ENCODE peak calls at places on chromosomes 2 and 18, in ten cellular contexts. J is AG04450; Z is OCI-LY7; P is naive thymus-derived CD4-positive, alpha-beta T cell; C is adrenal gland; E is right lobe of liver; L is cardiac muscle cell; H is CD8-positive, alpha-beta T cell; W is astrocyte of the spinal cord; Q is CD4-positive, alpha-beta memory T cell. S is an unnamed sample.

GRCh38 chr2:127891806-127892205 is 6.0 kb upstream of the AMMECR1L start:
- DNase-seq in J (no peak), Z (no peak), P (no peak), C (no peak), E (no peak), L (no peak), H (no peak), W (no peak), Q (no peak), S (no peak)

GRCh38 chr2:28643911-28644334 is 107.7 kb upstream of the PPP1CB start:
- DNase-seq in J (no peak), Z (no peak), P (no peak), C (no peak), E (no peak), L (peak), H (no peak), W (peak), Q (no peak), S (no peak)

GRCh38 chr18:41146301-41146700 is 808.7 kb upstream of the PIK3C3 start:
- DNase-seq in J (no peak), Z (no peak), P (no peak), C (no peak), E (no peak), L (no peak), H (no peak), W (no peak), Q (no peak), S (no peak)

GRCh38 chr2:15449542-15450236 is 111.4 kb downstream of the NBAS start:
- DNase-seq in J (no peak), Z (no peak), P (no peak), C (no peak), E (no peak), L (peak), H (no peak), W (no peak), Q (no peak), S (no peak)

GRCh38 chr2:88448248-88448647 is 4.2 kb downstream of the FOXI3 start:
- DNase-seq in J (no peak), Z (no peak), P (no peak), C (no peak), E (no peak), L (no peak), H (no peak), W (no peak), Q (no peak), S (no peak)

GRCh38 chr2:203427061-203427460 is 98.9 kb downstream of the ABI2 start:
- DNase-seq in J (no peak), Z (no peak), P (no peak), C (no peak), E (no peak), L (peak), H (no peak), W (no peak), Q (no peak), S (no peak)

GRCh38 chr2:72038524-72038923 is 109.1 kb downstream of the CYP26B1 start:
- DNase-seq in J (no peak), Z (no peak), P (no peak), C (no peak), E (no peak), L (no peak), H (no peak), W (no peak), Q (no peak), S (no peak)

GRCh38 chr2:70241338-70241737 is 7.1 kb downstream of the TIA1 start:
- DNase-seq in J (no peak), Z (no peak), P (no peak), C (no peak), E (no peak), L (no peak), H (no peak), W (peak), Q (no peak), S (no peak)

GRCh38 chr2:173958198-173958846 is 6.9 kb downstream of the SP3 start:
- DNase-seq in J (no peak), Z (no peak), P (no peak), C (no peak), E (no peak), L (no peak), H (no peak), W (no peak), Q (no peak), S (no peak)

GRCh38 chr2:39981877-39982276 is 202.8 kb upstream of the THUMPD2 start:
- DNase-seq in J (no peak), Z (no peak), P (no peak), C (no peak), E (no peak), L (no peak), H (no peak), W (no peak), Q (no peak), S (no peak)

GRCh38 chr2:201414099-201415023 is 36.9 kb downstream of the TRAK2 start:
- DNase-seq in J (no peak), Z (peak), P (no peak), C (no peak), E (no peak), L (peak), H (no peak), W (peak), Q (no peak), S (peak)
- H3K4me3 ChIP-seq in J (no peak), Z (peak), P (peak), C (no peak), E (no peak), L (no peak), H (peak), W (no peak), Q (peak), S (no peak)

GRCh38 chr2:68258854-68259253 is 6.5 kb upstream of the PPP3R1 start:
- DNase-seq in J (no peak), Z (no peak), P (no peak), C (no peak), E (no peak), L (no peak), H (no peak), W (no peak), Q (no peak), S (no peak)
- H3K4me3 ChIP-seq in J (no peak), Z (no peak), P (no peak), C (no peak), E (no peak), L (no peak), H (no peak), W (no peak), Q (no peak), S (no peak)

GRCh38 chr2:64749446-64749845 is 95.7 kb upstream of the SERTAD2 start:
- DNase-seq in J (no peak), Z (peak), P (no peak), C (no peak), E (no peak), L (no peak), H (no peak), W (no peak), Q (no peak), S (no peak)
- H3K4me3 ChIP-seq in J (peak), Z (peak), P (peak), C (no peak), E (no peak), L (peak), H (peak), W (peak), Q (peak), S (no peak)

DNA sequence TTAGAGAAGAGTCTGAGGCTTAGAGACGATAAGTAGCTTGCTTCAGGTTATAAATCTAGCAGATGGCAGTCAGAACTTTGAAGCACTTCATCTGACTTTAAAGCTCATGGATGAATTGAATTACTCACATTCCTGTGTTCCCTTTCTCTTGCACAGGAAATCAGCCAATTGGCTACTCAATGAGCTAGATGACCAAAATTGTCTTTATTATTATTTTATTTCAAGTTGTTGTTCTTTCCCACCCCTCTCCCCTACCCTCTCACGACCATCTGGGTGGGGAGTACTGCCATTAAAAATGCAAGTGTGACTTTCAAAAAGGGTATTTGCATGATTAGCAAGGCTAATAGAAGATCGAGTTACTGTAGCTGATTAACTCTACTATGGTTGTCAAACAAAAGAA is 491.1 kb downstream of the NR4A2 start:
- DNase-seq in J (no peak), Z (no peak), P (no peak), C (no peak), E (no peak), L (no peak), H (no peak), W (no peak), Q (no peak), S (no peak)
- H3K4me3 ChIP-seq in J (no peak), Z (no peak), P (no peak), C (no peak), E (no peak), L (no peak), H (no peak), W (no peak), Q (no peak), S (no peak)

DNA sequence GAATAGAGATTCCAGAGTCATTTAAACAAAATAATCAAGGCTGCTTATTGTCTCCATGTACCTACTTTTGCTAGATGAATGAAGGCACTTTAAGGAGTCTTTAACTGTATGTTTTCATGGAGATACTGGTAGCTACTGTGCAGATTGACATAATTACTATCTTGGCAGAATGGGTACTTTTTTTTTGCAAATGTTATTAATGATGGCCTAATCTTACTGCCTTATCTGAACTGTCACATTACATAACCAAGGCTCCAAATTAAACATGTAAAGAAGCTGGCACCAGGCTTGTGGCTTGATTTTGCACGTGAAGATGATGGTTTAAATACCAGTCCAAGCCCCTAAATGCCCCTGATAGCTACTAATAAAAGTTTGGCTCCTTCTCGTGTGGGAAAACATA is 4.0 kb downstream of the TRIB2 start:
- DNase-seq in J (no peak), Z (no peak), P (no peak), C (no peak), E (no peak), L (no peak), H (no peak), W (no peak), Q (no peak), S (no peak)
- H3K4me3 ChIP-seq in J (peak), Z (peak), P (peak), C (no peak), E (peak), L (peak), H (peak), W (peak), Q (peak), S (no peak)

GRCh38 chr2:224945134-224945533 is 97.1 kb downstream of the DOCK10 start:
- DNase-seq in J (no peak), Z (no peak), P (no peak), C (no peak), E (no peak), L (peak), H (no peak), W (no peak), Q (no peak), S (no peak)
- H3K4me3 ChIP-seq in J (no peak), Z (peak), P (peak), C (no peak), E (no peak), L (no peak), H (peak), W (no peak), Q (peak), S (peak)

GRCh38 chr2:170917957-170918356 is 11.1 kb upstream of the GORASP2 start:
- DNase-seq in J (no peak), Z (no peak), P (no peak), C (no peak), E (no peak), L (no peak), H (no peak), W (no peak), Q (no peak), S (no peak)
- H3K4me3 ChIP-seq in J (no peak), Z (no peak), P (no peak), C (no peak), E (no peak), L (no peak), H (no peak), W (no peak), Q (no peak), S (no peak)

DNA sequence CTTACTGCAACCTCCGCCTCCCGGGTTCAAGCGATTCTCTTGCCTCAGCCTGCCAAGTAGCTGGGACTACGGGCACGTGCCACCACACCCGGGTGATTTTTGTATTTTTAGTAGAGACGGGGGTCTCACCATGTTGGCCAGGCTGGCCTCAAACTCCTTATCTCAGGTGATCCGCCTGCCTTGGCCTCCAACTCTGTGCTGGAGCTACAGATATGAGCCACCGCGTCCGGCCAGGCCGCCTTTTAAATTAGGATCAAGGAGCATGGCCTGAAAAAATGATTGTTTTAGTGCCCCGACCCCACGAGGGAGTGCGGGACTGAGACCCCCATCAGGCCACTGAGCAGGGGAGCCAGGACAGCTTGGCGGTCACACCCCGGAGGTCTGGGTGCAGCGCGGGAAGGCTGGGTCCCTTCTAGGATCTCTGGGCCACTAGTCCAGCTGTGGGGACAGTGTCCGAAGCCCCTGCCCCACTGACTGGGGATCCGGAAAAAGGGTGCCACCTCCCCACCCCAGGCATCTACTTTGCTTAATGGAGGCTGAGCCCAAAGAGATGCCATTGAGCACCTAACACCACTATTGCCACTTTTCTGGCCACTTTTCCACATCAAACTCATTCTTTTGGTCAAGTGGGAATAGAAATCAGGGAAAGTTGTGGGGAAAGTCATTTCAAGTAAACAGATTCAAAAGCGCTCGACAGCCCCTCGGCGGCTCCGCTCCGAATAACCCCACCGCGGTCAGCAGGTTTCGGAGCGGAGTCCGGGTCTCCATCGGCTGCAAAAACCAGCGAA is 19.7 kb upstream of the DNMT3A start:
- DNase-seq in J (no peak), Z (no peak), P (no peak), C (no peak), E (no peak), L (no peak), H (no peak), W (no peak), Q (no peak), S (no peak)
- H3K4me3 ChIP-seq in J (peak), Z (peak), P (peak), C (no peak), E (no peak), L (no peak), H (peak), W (no peak), Q (peak), S (peak)

DNA sequence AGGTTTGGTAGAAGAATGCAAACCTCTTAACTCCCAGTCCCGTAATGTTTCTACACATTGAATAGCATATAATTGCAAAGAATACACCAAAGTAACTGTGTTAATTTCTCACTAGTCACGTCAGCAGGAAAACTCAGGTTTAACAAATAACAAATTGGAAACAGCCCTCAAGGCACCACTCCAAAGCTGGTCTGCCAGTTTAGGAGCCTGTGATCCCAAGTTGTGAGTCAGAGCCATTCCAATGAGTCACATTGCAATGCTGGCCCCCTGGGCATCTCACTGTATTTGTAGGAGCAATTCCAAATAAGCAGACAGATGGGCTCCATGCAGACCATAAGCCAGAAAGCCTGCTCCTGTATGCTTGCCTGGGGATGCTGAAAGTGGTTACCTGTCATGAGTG is 143.2 kb upstream of the SETBP1 start:
- DNase-seq in J (peak), Z (no peak), P (no peak), C (no peak), E (no peak), L (peak), H (no peak), W (peak), Q (no peak), S (no peak)
- H3K4me3 ChIP-seq in J (no peak), Z (no peak), P (no peak), C (no peak), E (no peak), L (no peak), H (no peak), W (no peak), Q (no peak), S (no peak)

GRCh38 chr2:79855264-79856006 is 342.6 kb downstream of the CTNNA2 start:
- DNase-seq in J (no peak), Z (no peak), P (no peak), C (no peak), E (no peak), L (no peak), H (no peak), W (peak), Q (no peak), S (no peak)
- H3K4me3 ChIP-seq in J (no peak), Z (no peak), P (no peak), C (no peak), E (no peak), L (no peak), H (no peak), W (no peak), Q (no peak), S (no peak)

S was measured in Jurkat, Clone E6-1.